ENCODE peak calls at places on chromosomes 5 and 9, in four cellular contexts. H is dorsolateral prefrontal cortex; Z is CD8-positive, alpha-beta memory T cell; Y is PC-3. K is an unnamed sample.

GRCh38 chr5:151156732-151157402 is 712 bp downstream of the ANXA6 start:
- DNase-seq in H (no peak), Y (no peak), Z (no peak), K (no peak)

GRCh38 chr5:76204713-76205112 is 121.5 kb downstream of the SV2C start:
- DNase-seq in H (no peak), Z (no peak), Y (peak; percentile 45), K (no peak)

GRCh38 chr9:92722386-92723298 is 42.0 kb downstream of the BICD2 start:
- DNase-seq in Z (no peak), H (peak; percentile 26), Y (no peak), K (no peak)

GRCh38 chr9:87874320-87874655 is 8.4 kb upstream of the SPATA31E1 start:
- DNase-seq in H (no peak), Y (no peak), Z (no peak), K (no peak)

GRCh38 chr5:176819476-176819875 is 9.1 kb downstream of the UNC5A start:
- DNase-seq in Y (no peak), H (no peak), Z (no peak), K (no peak)

GRCh38 chr5:109945097-109945678 is 255.5 kb downstream of the MAN2A1 start:
- DNase-seq in Z (no peak), Y (no peak), H (no peak), K (no peak)

GRCh38 chr5:58497956-58498942 is 7.0 kb downstream of the GAPT start:
- DNase-seq in H (no peak), Z (no peak), Y (peak; percentile 44), K (peak; percentile 2)

GRCh38 chr9:84744195-84744594 is 74.7 kb downstream of the NTRK2 start:
- DNase-seq in Z (no peak), Y (no peak), H (no peak), K (no peak)

GRCh38 chr9:92257327-92257726 is 36.2 kb downstream of the IARS1 start:
- DNase-seq in Y (no peak), H (no peak), Z (no peak), K (no peak)

GRCh38 chr5:14174235-14174636 is 31.1 kb downstream of the TRIO start:
- DNase-seq in Y (no peak), H (no peak), Z (no peak), K (no peak)

GRCh38 chr5:159913048-159913447 is 3.2 kb upstream of the ADRA1B start:
- DNase-seq in Y (peak; percentile 62), Z (no peak), H (no peak), K (no peak)

GRCh38 chr9:118522093-118523028 is 818.2 kb downstream of the TLR4 start:
- DNase-seq in H (peak; percentile 48), Y (no peak), Z (no peak), K (peak; percentile 8)

GRCh38 chr5:126736141-126736540 is 40.8 kb upstream of the LMNB1 start:
- DNase-seq in H (no peak), Z (no peak), Y (peak; percentile 54), K (no peak)

GRCh38 chr5:52685621-52686370 is 101.9 kb upstream of the ITGA1 start:
- DNase-seq in Z (no peak), H (no peak), Y (peak; percentile 3), K (no peak)

GRCh38 chr9:95836072-95836471 is 39.4 kb upstream of the ERCC6L2 start:
- DNase-seq in Z (no peak), H (no peak), Y (no peak), K (no peak)

GRCh38 chr5:1130218-1130946 is 18.5 kb upstream of the SLC12A7 start:
- DNase-seq in Z (no peak), Y (peak; percentile 59), H (no peak), K (no peak)

GRCh38 chr5:113020461-113021273 is 44.1 kb downstream of the DCP2 start:
- DNase-seq in Z (no peak), Y (peak; percentile 93), H (no peak), K (no peak)

GRCh38 chr9:91884746-91885687 is 65.0 kb downstream of the ROR2 start:
- DNase-seq in Z (no peak), Y (no peak), H (no peak), K (no peak)

K was measured in occipital lobe.